ENCODE peak calls at places on chromosome 11, in five cellular contexts. Y is hepatocyte, O is ACHN, G is NCI-H446 treated with DMSO at 0.1 percent for 48 hours, Z is HT1080. P is an unnamed sample.

GRCh38 chr11:72764503-72764902 is 12.3 kb upstream of the ARAP1 start:
- DNase-seq in Y (peak), O (no peak), G (no peak), Z (no peak), P (peak)

GRCh38 chr11:100105605-100106358 is 581.3 kb upstream of the ARHGAP42 start:
- DNase-seq in Y (no peak), O (no peak), G (no peak), Z (no peak), P (peak)

GRCh38 chr11:69911310-69912160 is 92.3 kb upstream of the FGF3 start:
- DNase-seq in Y (no peak), O (no peak), G (no peak), Z (no peak), P (no peak)

GRCh38 chr11:67275606-67276409 is 9.5 kb downstream of the GRK2 start:
- DNase-seq in Y (no peak), O (no peak), G (no peak), Z (no peak), P (no peak)

GRCh38 chr11:91173701-91174100 is 950.9 kb upstream of the CHORDC1 start:
- DNase-seq in Y (no peak), O (no peak), G (no peak), Z (peak), P (no peak)

GRCh38 chr11:24386551-24387404 is 110.1 kb upstream of the LUZP2 start:
- DNase-seq in Y (peak), O (peak), G (peak), Z (peak), P (peak)

GRCh38 chr11:15485432-15485831 is 370.7 kb downstream of the INSC start:
- DNase-seq in Y (no peak), O (no peak), G (no peak), Z (no peak), P (no peak)

GRCh38 chr11:93474122-93474521 is 69.1 kb downstream of the SMCO4 start:
- DNase-seq in Y (no peak), O (no peak), G (no peak), Z (no peak), P (no peak)

GRCh38 chr11:65522640-65523322 is 2.1 kb upstream of the SCYL1 start:
- DNase-seq in Y (no peak), O (peak), G (no peak), Z (no peak), P (no peak)

GRCh38 chr11:8356731-8357504 is 93.2 kb upstream of the LMO1 start:
- DNase-seq in Y (no peak), O (no peak), G (no peak), Z (peak), P (no peak)

GRCh38 chr11:70135142-70136132 is 57.3 kb downstream of the ANO1 start:
- DNase-seq in Y (peak), O (no peak), G (no peak), Z (no peak), P (peak)

GRCh38 chr11:131644204-131644603 is 273.8 kb downstream of the NTM start:
- DNase-seq in Y (no peak), O (no peak), G (no peak), Z (no peak), P (no peak)

GRCh38 chr11:109306322-109306721 is 115.7 kb upstream of the C11orf87 start:
- DNase-seq in Y (no peak), O (no peak), G (no peak), Z (no peak), P (no peak)

GRCh38 chr11:94553938-94554337 is 10.2 kb downstream of the FUT4 start:
- DNase-seq in Y (peak), O (no peak), G (no peak), Z (peak), P (peak)

GRCh38 chr11:90587896-90588295 is 365.0 kb upstream of the CHORDC1 start:
- DNase-seq in Y (no peak), O (no peak), G (no peak), Z (peak), P (no peak)

GRCh38 chr11:78149646-78150045 is 10.2 kb upstream of the ALG8 start:
- DNase-seq in Y (peak), O (no peak), G (no peak), Z (peak), P (no peak)

GRCh38 chr11:29518389-29519174 is 498.2 kb downstream of the KCNA4 start:
- DNase-seq in Y (peak), O (peak), G (no peak), Z (peak), P (peak)

GRCh38 chr11:65615950-65616574 is 486 bp downstream of the PCNX3 start:
- DNase-seq in Y (peak), O (peak), G (no peak), Z (no peak), P (peak)

GRCh38 chr11:10520562-10520961 is 20.4 kb downstream of the RNF141 start:
- DNase-seq in Y (no peak), O (no peak), G (no peak), Z (no peak), P (no peak)

GRCh38 chr11:69746140-69746539 is 29.0 kb downstream of the FGF4 start:
- DNase-seq in Y (no peak), O (no peak), G (no peak), Z (no peak), P (no peak)

GRCh38 chr11:112219476-112220232 is 6.6 kb upstream of the PTS start:
- DNase-seq in Y (peak), O (peak), G (peak), Z (peak), P (peak)

GRCh38 chr11:90288207-90288821 is 65.5 kb upstream of the CHORDC1 start:
- DNase-seq in Y (peak), O (peak), G (peak), Z (peak), P (peak)

GRCh38 chr11:92861641-92862040 is 107.8 kb upstream of the MTNR1B start:
- DNase-seq in Y (peak), O (no peak), G (no peak), Z (no peak), P (peak)

GRCh38 chr11:24391165-24391564 is 105.7 kb upstream of the LUZP2 start:
- DNase-seq in Y (peak), O (no peak), G (no peak), Z (peak), P (no peak)

GRCh38 chr11:1514349-1515061 is 27.9 kb upstream of the MOB2 start:
- DNase-seq in Y (no peak), O (no peak), G (no peak), Z (no peak), P (no peak)

GRCh38 chr11:72306186-72306585 is 62.2 kb upstream of the PHOX2A start:
- DNase-seq in Y (no peak), O (no peak), G (peak), Z (no peak), P (peak)

GRCh38 chr11:127114035-127114434 is 113.5 kb upstream of the KIRREL3 start:
- DNase-seq in Y (no peak), O (no peak), G (no peak), Z (no peak), P (peak)

GRCh38 chr11:132125855-132126841 is 755.7 kb downstream of the NTM start:
- DNase-seq in Y (no peak), O (no peak), G (no peak), Z (peak), P (peak)

GRCh38 chr11:23995891-23996290 is 501.0 kb upstream of the LUZP2 start:
- DNase-seq in Y (no peak), O (no peak), G (no peak), Z (peak), P (no peak)

GRCh38 chr11:34624069-34624468 is 3.2 kb downstream of the EHF start:
- DNase-seq in Y (no peak), O (no peak), G (no peak), Z (no peak), P (no peak)

GRCh38 chr11:95682552-95682951 is 107.0 kb downstream of the FAM76B start:
- DNase-seq in Y (no peak), O (no peak), G (no peak), Z (no peak), P (no peak)

GRCh38 chr11:14904745-14905103 is 12.7 kb upstream of the CYP2R1 start:
- DNase-seq in Y (peak), O (no peak), G (no peak), Z (no peak), P (no peak)

P was measured in NCI-H69.